ENCODE peak calls at places on chromosomes 5 and 9, in eight cellular contexts. L is HCT116, H is RWPE2, B is right lobe of liver, D is thyroid gland, S is PC-9, P is A673, T is tibial artery. Q is an unnamed sample.

GRCh38 chr5:125336401-125336800 is 590.0 kb upstream of the ZNF608 start:
- DNase-seq in T (no peak), P (no peak), L (no peak), D (no peak), S (no peak), H (no peak), B (no peak), Q (no peak)

GRCh38 chr5:178640331-178641045 is 13.6 kb upstream of the CLK4 start:
- DNase-seq in S (no peak), H (no peak), L (no peak), D (no peak), T (no peak), P (no peak), B (no peak), Q (no peak)

GRCh38 chr5:9820696-9821449 is 190.7 kb upstream of the TAS2R1 start:
- DNase-seq in B (no peak), H (no peak), L (no peak), D (no peak), P (no peak), S (no peak), T (no peak), Q (no peak)

GRCh38 chr5:15774632-15775031 is 274.7 kb downstream of the FBXL7 start:
- DNase-seq in B (no peak), P (no peak), H (no peak), D (no peak), L (no peak), S (no peak), T (no peak), Q (no peak)

GRCh38 chr9:107559499-107560086 is 70.0 kb upstream of the KLF4 start:
- DNase-seq in S (no peak), D (no peak), B (no peak), L (no peak), T (no peak), P (no peak), H (no peak), Q (no peak)

GRCh38 chr9:37908283-37908682 is 4.4 kb upstream of the SLC25A51 start:
- DNase-seq in L (no peak), D (no peak), T (no peak), P (no peak), H (no peak), S (no peak), B (peak), Q (peak)

GRCh38 chr9:88478236-88478635 is 56.7 kb upstream of the NXNL2 start:
- DNase-seq in T (no peak), S (no peak), P (no peak), H (no peak), D (no peak), B (no peak), L (no peak), Q (no peak)

GRCh38 chr5:78367318-78367991 is 7.0 kb downstream of the SCAMP1 start:
- DNase-seq in H (no peak), P (no peak), T (no peak), B (no peak), S (no peak), D (peak), L (no peak), Q (no peak)

GRCh38 chr9:124852829-124853531 is at the start of gene WDR38:
- DNase-seq in S (peak), B (peak), T (peak), P (peak), L (peak), H (no peak), D (peak), Q (peak)

GRCh38 chr9:83342731-83343130 is 195.5 kb downstream of the FRMD3 start:
- DNase-seq in T (no peak), H (no peak), P (no peak), D (no peak), S (no peak), L (no peak), B (no peak), Q (no peak)

GRCh38 chr9:95516221-95516735 is 493 bp downstream of the PTCH1 start:
- DNase-seq in H (no peak), P (no peak), S (no peak), B (no peak), D (no peak), L (no peak), T (no peak), Q (no peak)
- H3K27ac ChIP-seq in H (no peak), P (peak), S (no peak), B (no peak), D (peak), L (peak), T (peak), Q (peak)

GRCh38 chr5:128695791-128696520 is 157.9 kb upstream of the FBN2 start:
- DNase-seq in L (no peak), T (no peak), S (no peak), D (no peak), H (no peak), P (peak), B (no peak), Q (no peak)
- TF ChIP-seq CTCF in L (peak), T (no peak), S (peak), D (no peak), H (peak), P (peak), B (no peak), Q (no peak)

GRCh38 chr5:132074091-132074771 is 642 bp downstream of the CSF2 start:
- DNase-seq in L (no peak), B (no peak), H (no peak), P (no peak), S (peak), T (no peak), D (no peak), Q (no peak)
- H3K27ac ChIP-seq in L (no peak), B (no peak), H (peak), P (no peak), S (peak), T (no peak), D (no peak), Q (no peak)

GRCh38 chr5:143106175-143106574 is 297.3 kb downstream of the NR3C1 start:
- DNase-seq in T (no peak), P (peak), H (no peak), B (peak), D (peak), L (no peak), S (peak), Q (no peak)
- TF ChIP-seq CTCF in T (no peak), P (peak), H (peak), B (no peak), D (no peak), L (peak), S (peak), Q (no peak)

DNA sequence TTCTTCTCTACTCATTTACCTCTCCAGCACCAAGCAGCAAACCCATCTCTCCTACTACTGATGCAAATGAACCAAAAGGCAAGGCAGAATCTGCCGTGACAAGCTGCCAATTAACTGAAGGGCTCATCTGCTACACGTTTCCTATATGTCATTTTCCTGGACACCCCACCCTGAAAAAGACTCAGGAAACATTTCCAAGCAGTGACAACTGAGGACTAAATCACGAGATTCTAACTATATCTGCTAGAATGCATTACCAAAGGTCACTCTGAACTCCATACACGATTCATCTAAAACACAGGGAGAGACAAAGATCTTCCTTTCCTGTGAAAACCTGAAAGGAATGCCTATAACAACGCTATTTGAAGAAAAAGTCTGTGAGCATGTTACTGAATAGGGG is 12.9 kb downstream of the PLPP1 start:
- DNase-seq in H (no peak), T (no peak), D (no peak), B (no peak), L (no peak), S (no peak), P (no peak), Q (no peak)
- H3K27ac ChIP-seq in H (no peak), T (no peak), D (no peak), B (no peak), L (no peak), S (no peak), P (no peak), Q (no peak)

GRCh38 chr9:105251733-105252404 is 7.4 kb downstream of the SLC44A1 start:
- DNase-seq in T (no peak), L (no peak), H (no peak), B (no peak), D (no peak), P (no peak), S (no peak), Q (no peak)
- TF ChIP-seq CTCF in T (no peak), L (peak), H (no peak), B (no peak), D (no peak), P (no peak), S (no peak), Q (no peak)

GRCh38 chr5:74864823-74865222 is 1.4 kb downstream of the FAM169A start:
- DNase-seq in H (no peak), B (peak), S (no peak), L (no peak), P (no peak), T (no peak), D (no peak), Q (no peak)

GRCh38 chr5:74865799-74866652 is at the start of gene FAM169A:
- DNase-seq in P (peak), T (no peak), S (peak), D (peak), H (no peak), L (no peak), B (peak), Q (no peak)

GRCh38 chr5:74862221-74862620 is 4.0 kb downstream of the FAM169A start:
- DNase-seq in H (no peak), P (no peak), S (no peak), B (no peak), D (no peak), T (no peak), L (no peak), Q (no peak)

GRCh38 chr5:74865293-74865798 is 841 bp downstream of the FAM169A start:
- DNase-seq in H (no peak), P (no peak), S (no peak), B (no peak), T (no peak), L (no peak), D (no peak), Q (no peak)

GRCh38 chr5:74863726-74864125 is 2.5 kb downstream of the FAM169A start:
- DNase-seq in P (no peak), L (no peak), S (no peak), T (no peak), B (no peak), D (no peak), H (no peak), Q (no peak)
- H3K27ac ChIP-seq in P (no peak), L (no peak), S (no peak), T (no peak), B (no peak), D (no peak), H (no peak), Q (no peak)